ENCODE peak calls at places on chromosomes 12 and 14, in eight cellular contexts. B is stromal cell of bone marrow; V is upper lobe of right lung; M is caudate nucleus; C is COR-L47; Z is activated CD4-positive, alpha-beta T cell treated with anti-CD3 and anti-CD28 coated beads, Interleukin-2, amount 50 U/mL, for 1 hour; R is anterior cingulate cortex; A is A673. Y is an unnamed sample.

GRCh38 chr12:97404549-97404948 is 58.1 kb upstream of the RMST start:
- DNase-seq in C (peak; percentile 63), B (peak; percentile 5), Z (no peak), V (no peak), M (no peak), A (peak; percentile 49), R (no peak), Y (peak; percentile 44)

GRCh38 chr14:80521456-80521855 is 310.2 kb upstream of the DIO2 start:
- DNase-seq in A (no peak), C (no peak), V (no peak), Z (no peak), M (no peak), R (no peak), B (no peak), Y (no peak)

GRCh38 chr14:73474952-73475351 is 15.8 kb upstream of the RIOX1 start:
- DNase-seq in R (no peak), V (no peak), A (no peak), C (no peak), M (no peak), B (no peak), Z (no peak), Y (no peak)

GRCh38 chr12:42960087-42960527 is 370.6 kb upstream of the PRICKLE1 start:
- DNase-seq in A (no peak), C (no peak), Z (no peak), M (no peak), V (no peak), B (no peak), R (no peak), Y (no peak)

GRCh38 chr12:12562016-12562483 is 613 bp downstream of the DUSP16 start:
- DNase-seq in B (no peak), V (peak; percentile 72), A (peak; percentile 52), M (peak; percentile 48), Z (peak; percentile 36), C (no peak), R (no peak), Y (no peak)

GRCh38 chr14:75831971-75832370 is 149.8 kb downstream of the TGFB3 start:
- DNase-seq in Z (no peak), M (no peak), C (peak; percentile 78), A (no peak), B (no peak), V (no peak), R (no peak), Y (no peak)

GRCh38 chr14:100345711-100346110 is 22.6 kb downstream of the SLC25A47 start:
- DNase-seq in R (no peak), V (no peak), A (no peak), B (no peak), Z (no peak), M (no peak), C (no peak), Y (no peak)

GRCh38 chr12:122968104-122968503 is 1.8 kb upstream of the ABCB9 start:
- DNase-seq in V (no peak), R (no peak), A (no peak), M (no peak), C (no peak), B (no peak), Z (no peak), Y (no peak)

GRCh38 chr12:998020-998874 is 7.2 kb downstream of the ERC1 start:
- DNase-seq in Z (no peak), M (no peak), A (no peak), V (no peak), C (no peak), B (no peak), R (no peak), Y (no peak)

GRCh38 chr14:74616507-74616906 is 4.5 kb upstream of the LTBP2 start:
- DNase-seq in M (no peak), A (peak; percentile 57), Z (no peak), B (peak; percentile 84), V (no peak), R (no peak), C (no peak), Y (peak; percentile 36)

GRCh38 chr14:61713724-61714437 is 18.6 kb downstream of the HIF1A start:
- DNase-seq in B (no peak), M (no peak), C (no peak), R (no peak), A (no peak), V (no peak), Z (no peak), Y (no peak)

GRCh38 chr12:72272731-72273498 is 745 bp downstream of the TRHDE start:
- DNase-seq in V (peak; percentile 71), B (no peak), C (peak; percentile 45), Z (no peak), A (peak; percentile 54), M (no peak), R (no peak), Y (no peak)

GRCh38 chr14:93285048-93285447 is 47.8 kb downstream of the BTBD7 start:
- DNase-seq in R (no peak), V (no peak), C (no peak), A (no peak), M (no peak), Z (no peak), B (peak; percentile 18), Y (no peak)

GRCh38 chr14:42163136-42163535 is 556.5 kb downstream of the LRFN5 start:
- DNase-seq in A (no peak), C (no peak), V (no peak), M (no peak), B (no peak), R (no peak), Z (no peak), Y (no peak)

GRCh38 chr12:13175499-13175898 is 21.0 kb upstream of the EMP1 start:
- DNase-seq in A (peak; percentile 46), M (no peak), R (no peak), C (no peak), Z (no peak), V (no peak), B (no peak), Y (no peak)

GRCh38 chr12:19893514-19893913 is 454.2 kb downstream of the AEBP2 start:
- DNase-seq in Z (no peak), M (no peak), R (no peak), C (no peak), B (no peak), V (no peak), A (peak; percentile 45), Y (no peak)

GRCh38 chr12:65500121-65500846 is 221.8 kb downstream of the MSRB3 start:
- DNase-seq in M (no peak), Z (no peak), V (no peak), C (no peak), B (no peak), A (peak; percentile 20), R (no peak), Y (no peak)

GRCh38 chr14:30272848-30273563 is 286.0 kb upstream of the G2E3 start:
- DNase-seq in M (peak; percentile 18), R (no peak), Z (no peak), C (peak; percentile 61), A (peak; percentile 30), V (no peak), B (no peak), Y (no peak)

GRCh38 chr12:112107306-112107705 is 1.3 kb downstream of the NAA25 start:
- DNase-seq in M (no peak), C (no peak), V (no peak), Z (no peak), R (no peak), B (no peak), A (no peak), Y (no peak)

GRCh38 chr12:43069768-43070221 is 480.2 kb upstream of the PRICKLE1 start:
- DNase-seq in Z (no peak), R (no peak), V (no peak), A (no peak), B (peak; percentile 46), C (no peak), M (no peak), Y (no peak)